ENCODE peak calls at places on chromosomes 16 and 17, in seven cellular contexts. E, O, W, U, S, K and Y are unnamed samples.

GRCh38 chr17:76048711-76049110 is 21.6 kb upstream of the EVPL start:
- DNase-seq in E (no peak), O (no peak), W (no peak), U (no peak), S (no peak), K (no peak), Y (no peak)

GRCh38 chr17:48608494-48608834 is 2.4 kb downstream of the HOXB7 start:
- DNase-seq in E (no peak), O (no peak), W (no peak), U (no peak), S (no peak), K (no peak), Y (no peak)

GRCh38 chr17:83186226-83186625 is 106.8 kb downstream of the METRNL start:
- DNase-seq in E (no peak), O (no peak), W (peak; percentile 45), U (no peak), S (no peak), K (peak; percentile 31), Y (peak; percentile 52)

GRCh38 chr16:22340945-22341344 is 33.5 kb downstream of the CDR2 start:
- DNase-seq in E (no peak), O (no peak), W (no peak), U (no peak), S (no peak), K (no peak), Y (no peak)

GRCh38 chr16:3951861-3952332 is 71.4 kb upstream of the CREBBP start:
- DNase-seq in E (no peak), O (no peak), W (no peak), U (no peak), S (peak; percentile 11), K (no peak), Y (no peak)

GRCh38 chr17:82495844-82496528 is 23.5 kb upstream of the FOXK2 start:
- DNase-seq in E (no peak), O (no peak), W (peak; percentile 64), U (no peak), S (no peak), K (peak; percentile 48), Y (no peak)

GRCh38 chr17:49890077-49890821 is 42.4 kb upstream of the TAC4 start:
- DNase-seq in E (no peak), O (no peak), W (peak; percentile 71), U (no peak), S (no peak), K (no peak), Y (no peak)

GRCh38 chr17:49676276-49676868 is 1.5 kb downstream of the SPOP start:
- DNase-seq in E (no peak), O (no peak), W (peak; percentile 22), U (no peak), S (no peak), K (no peak), Y (no peak)

GRCh38 chr17:78316115-78316866 is 43.6 kb downstream of the SOCS3 start:
- DNase-seq in E (no peak), O (no peak), W (peak; percentile 72), U (peak; percentile 60), S (peak; percentile 67), K (no peak), Y (no peak)

GRCh38 chr17:5587431-5588032 is 3.2 kb upstream of the NLRP1 start:
- DNase-seq in E (peak; percentile 86), O (no peak), W (no peak), U (peak; percentile 79), S (no peak), K (peak; percentile 81), Y (no peak)

GRCh38 chr16:6611535-6611934 is 721.1 kb upstream of the RBFOX1 start:
- DNase-seq in E (no peak), O (no peak), W (peak; percentile 61), U (no peak), S (no peak), K (no peak), Y (no peak)

GRCh38 chr16:84308120-84308519 is 13.4 kb downstream of the WFDC1 start:
- DNase-seq in E (no peak), O (peak; percentile 32), W (peak; percentile 86), U (peak; percentile 64), S (no peak), K (peak; percentile 40), Y (peak; percentile 87)

GRCh38 chr17:74491645-74492044 is 25.2 kb downstream of the CD300A start:
- DNase-seq in E (no peak), O (no peak), W (no peak), U (no peak), S (peak; percentile 5), K (no peak), Y (no peak)

GRCh38 chr17:557371-557770 is 157.3 kb downstream of the VPS53 start:
- DNase-seq in E (no peak), O (no peak), W (no peak), U (no peak), S (no peak), K (no peak), Y (no peak)

GRCh38 chr16:17369441-17369951 is 101.3 kb downstream of the XYLT1 start:
- DNase-seq in E (no peak), O (peak; percentile 59), W (no peak), U (no peak), S (no peak), K (no peak), Y (no peak)

GRCh38 chr16:4298761-4299522 is 16.9 kb upstream of the GLIS2 start:
- DNase-seq in E (no peak), O (peak; percentile 83), W (peak; percentile 66), U (peak; percentile 97), S (peak; percentile 83), K (no peak), Y (peak; percentile 89)

GRCh38 chr16:2365895-2366294 is 25.4 kb upstream of the ABCA3 start:
- DNase-seq in E (no peak), O (no peak), W (no peak), U (no peak), S (no peak), K (no peak), Y (no peak)

GRCh38 chr17:28960256-28961106 is 9.2 kb upstream of the PHF12 start:
- DNase-seq in E (no peak), O (no peak), W (no peak), U (no peak), S (peak; percentile 25), K (no peak), Y (peak; percentile 52)

GRCh38 chr17:36942631-36943125 is 5.4 kb downstream of the LHX1 start:
- DNase-seq in E (no peak), O (no peak), W (no peak), U (no peak), S (no peak), K (no peak), Y (no peak)

GRCh38 chr17:35051183-35051578 is 12.3 kb downstream of the RFFL start:
- DNase-seq in E (no peak), O (no peak), W (no peak), U (no peak), S (no peak), K (peak; percentile 81), Y (no peak)

GRCh38 chr17:74063439-74063838 is 140.0 kb upstream of the RPL38 start:
- DNase-seq in E (no peak), O (no peak), W (no peak), U (no peak), S (no peak), K (no peak), Y (no peak)

GRCh38 chr17:491086-492014 is 138.7 kb upstream of the RPH3AL start:
- DNase-seq in E (no peak), O (peak; percentile 54), W (peak; percentile 77), U (peak; percentile 41), S (peak; percentile 79), K (peak; percentile 51), Y (peak; percentile 85)

GRCh38 chr17:18981642-18982424 is 22.7 kb downstream of the FAM83G start:
- DNase-seq in E (no peak), O (peak; percentile 92), W (no peak), U (peak; percentile 82), S (no peak), K (peak; percentile 87), Y (no peak)
- TF ChIP-seq EP300 in E (no peak), O (no peak), W (no peak), U (no peak), S (no peak), K (peak; percentile 51), Y (no peak)

DNA sequence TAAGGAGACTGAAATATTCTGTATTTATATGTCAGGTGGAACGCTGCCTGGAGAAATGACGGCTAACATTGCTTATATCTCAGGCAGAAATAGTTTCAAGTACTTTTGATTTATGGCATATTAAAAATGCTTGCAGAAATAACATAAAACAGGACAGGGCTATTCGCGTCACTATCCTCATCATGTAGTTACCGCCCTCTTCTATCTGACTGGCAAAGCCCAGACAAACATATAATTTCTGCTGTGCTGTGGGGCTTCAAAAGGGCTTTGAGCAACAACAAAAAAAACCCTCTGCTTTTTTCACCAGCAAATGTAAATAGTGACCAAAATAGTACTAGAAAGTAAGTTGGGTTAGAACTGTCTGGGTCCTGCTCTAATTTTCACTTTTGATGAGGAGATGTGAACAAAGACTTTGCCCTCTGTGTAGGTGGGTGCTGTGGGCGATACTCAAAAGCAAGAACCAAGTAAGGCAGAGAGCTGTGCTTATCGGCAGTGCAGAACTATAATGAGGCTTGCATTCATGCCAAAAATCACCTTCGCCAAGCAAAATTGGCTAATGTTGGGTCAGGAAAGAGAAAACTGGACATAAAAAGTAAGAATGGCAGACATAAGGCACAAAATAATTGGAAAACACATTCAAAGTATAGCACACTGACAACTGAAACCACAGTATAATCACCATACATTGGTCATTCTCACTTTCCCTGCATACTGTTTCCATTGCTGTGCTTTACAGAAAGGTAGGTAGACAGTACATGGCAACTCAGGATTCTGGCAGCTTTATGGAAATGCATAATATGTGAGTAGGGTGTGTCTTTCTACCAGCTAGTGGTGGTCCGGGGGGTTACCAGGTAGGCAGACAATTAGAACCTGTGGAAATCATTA is 151.2 kb upstream of the AXIN2 start:
- DNase-seq in E (no peak), O (no peak), W (no peak), U (no peak), S (no peak), K (no peak), Y (peak; percentile 81)
- TF ChIP-seq EP300 in E (peak; percentile 61), O (peak; percentile 33), W (no peak), U (no peak), S (no peak), K (no peak), Y (peak; percentile 99)

DNA sequence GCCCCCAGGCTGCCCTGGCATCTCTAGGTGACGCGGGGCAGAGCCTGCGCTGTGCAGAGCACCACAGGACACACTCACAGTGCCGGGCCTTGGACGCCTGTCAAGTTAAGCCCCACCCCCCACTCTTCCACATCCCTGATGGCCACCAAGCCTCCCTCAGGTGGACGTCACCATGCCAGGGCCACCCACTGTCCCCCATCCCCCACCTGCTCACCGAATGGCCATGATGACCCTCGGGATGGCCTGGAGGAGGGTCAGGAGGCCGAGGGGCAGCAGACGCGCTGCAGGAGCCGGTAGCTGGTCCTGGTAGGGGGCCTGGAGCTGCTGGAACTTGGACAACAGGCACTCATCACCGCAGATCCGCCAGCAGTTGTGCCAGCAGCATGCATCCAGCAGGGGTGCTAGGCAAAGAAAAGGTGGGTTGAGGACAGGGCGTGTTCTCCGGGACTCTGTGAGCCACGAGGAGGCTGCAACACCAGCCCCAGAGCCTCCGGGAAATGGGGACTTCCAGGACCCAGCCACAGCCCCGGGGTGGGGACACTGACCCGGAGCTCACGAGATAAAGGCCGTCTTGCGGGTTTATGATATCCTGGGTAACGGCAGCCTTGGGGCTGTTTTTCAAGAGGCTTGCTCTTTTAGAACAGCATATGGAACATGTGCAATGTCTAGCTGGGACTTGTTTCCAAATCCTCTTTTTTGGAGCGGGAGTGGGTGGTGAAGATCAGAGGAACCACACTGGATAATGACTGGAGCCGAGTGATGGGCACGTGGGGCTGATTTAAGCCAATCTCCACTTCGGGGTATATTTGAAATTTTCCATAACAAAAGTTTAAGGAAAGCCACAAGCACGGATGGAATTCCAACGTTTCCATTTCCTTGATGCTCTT is 11.4 kb downstream of the C16orf95 start:
- DNase-seq in E (no peak), O (no peak), W (no peak), U (no peak), S (no peak), K (no peak), Y (no peak)
- TF ChIP-seq EP300 in E (no peak), O (no peak), W (no peak), U (no peak), S (no peak), K (no peak), Y (no peak)

GRCh38 chr17:63838586-63839184 is 3.8 kb downstream of the SMARCD2 start:
- DNase-seq in E (peak; percentile 98), O (peak; percentile 94), W (no peak), U (no peak), S (peak; percentile 97), K (no peak), Y (peak; percentile 99)
- TF ChIP-seq EP300 in E (peak; percentile 67), O (peak; percentile 81), W (no peak), U (no peak), S (peak; percentile 56), K (no peak), Y (peak; percentile 91)